ENCODE peak calls at places on chromosomes 3 and 15, in seven cellular contexts. One of them, this sample, is unnamed.

GRCh38 chr15:65862682-65863081 is 6.6 kb upstream of the RAB11A start:
- DNase-seq in stomach: peak
- DNase-seq in body of pancreas: peak
- DNase-seq in suprapubic skin: no peak
- DNase-seq in ovary: no peak
- DNase-seq in right lobe of liver: no peak
- DNase-seq in adrenal gland: peak
- DNase-seq in this sample: peak

GRCh38 chr15:29711531-29711930 is 110.7 kb downstream of the TJP1 start:
- DNase-seq in adrenal gland: no peak
- DNase-seq in stomach: no peak
- DNase-seq in body of pancreas: no peak
- DNase-seq in right lobe of liver: no peak
- DNase-seq in suprapubic skin: no peak
- DNase-seq in ovary: no peak
- DNase-seq in this sample: no peak

GRCh38 chr15:39944711-39945110 is 10.8 kb downstream of the EIF2AK4 start:
- DNase-seq in body of pancreas: no peak
- DNase-seq in stomach: no peak
- DNase-seq in adrenal gland: no peak
- DNase-seq in right lobe of liver: no peak
- DNase-seq in ovary: no peak
- DNase-seq in suprapubic skin: no peak
- DNase-seq in this sample: peak

GRCh38 chr3:88000853-88001252 is 58.0 kb downstream of the CGGBP1 start:
- DNase-seq in body of pancreas: peak
- DNase-seq in right lobe of liver: no peak
- DNase-seq in ovary: no peak
- DNase-seq in suprapubic skin: no peak
- DNase-seq in adrenal gland: no peak
- DNase-seq in stomach: no peak
- DNase-seq in this sample: no peak

GRCh38 chr15:89888214-89888804 is 5.5 kb downstream of the AP3S2 start:
- DNase-seq in right lobe of liver: no peak
- DNase-seq in ovary: no peak
- DNase-seq in suprapubic skin: no peak
- DNase-seq in stomach: no peak
- DNase-seq in body of pancreas: peak
- DNase-seq in adrenal gland: peak
- DNase-seq in this sample: no peak

GRCh38 chr3:169591983-169592644 is 71.4 kb downstream of the MECOM start:
- DNase-seq in suprapubic skin: no peak
- DNase-seq in stomach: no peak
- DNase-seq in body of pancreas: no peak
- DNase-seq in adrenal gland: no peak
- DNase-seq in right lobe of liver: no peak
- DNase-seq in ovary: no peak
- DNase-seq in this sample: peak

GRCh38 chr15:75161106-75161505 is 40.6 kb upstream of the C15orf39 start:
- DNase-seq in suprapubic skin: peak
- DNase-seq in adrenal gland: no peak
- DNase-seq in body of pancreas: no peak
- DNase-seq in stomach: no peak
- DNase-seq in right lobe of liver: no peak
- DNase-seq in ovary: no peak
- DNase-seq in this sample: no peak

GRCh38 chr3:100496711-100497261 is 4.4 kb downstream of the TMEM45A start:
- DNase-seq in stomach: no peak
- DNase-seq in ovary: no peak
- DNase-seq in right lobe of liver: no peak
- DNase-seq in adrenal gland: no peak
- DNase-seq in suprapubic skin: no peak
- DNase-seq in body of pancreas: no peak
- DNase-seq in this sample: peak

GRCh38 chr3:66452247-66453040 is 48.4 kb downstream of the LRIG1 start:
- DNase-seq in ovary: peak
- DNase-seq in right lobe of liver: no peak
- DNase-seq in body of pancreas: no peak
- DNase-seq in adrenal gland: no peak
- DNase-seq in stomach: no peak
- DNase-seq in suprapubic skin: no peak
- DNase-seq in this sample: no peak

GRCh38 chr3:183502782-183503181 is 52.7 kb downstream of the KLHL6 start:
- DNase-seq in suprapubic skin: peak
- DNase-seq in stomach: no peak
- DNase-seq in ovary: no peak
- DNase-seq in right lobe of liver: no peak
- DNase-seq in adrenal gland: no peak
- DNase-seq in body of pancreas: no peak
- DNase-seq in this sample: no peak

GRCh38 chr15:68316061-68316804 is 38.7 kb downstream of the FEM1B start:
- DNase-seq in right lobe of liver: no peak
- DNase-seq in suprapubic skin: peak
- DNase-seq in stomach: peak
- DNase-seq in adrenal gland: peak
- DNase-seq in ovary: peak
- DNase-seq in body of pancreas: no peak
- DNase-seq in this sample: no peak

GRCh38 chr15:63466378-63467192 is 37.8 kb upstream of the USP3 start:
- DNase-seq in right lobe of liver: peak
- DNase-seq in body of pancreas: peak
- DNase-seq in adrenal gland: peak
- DNase-seq in suprapubic skin: no peak
- DNase-seq in stomach: no peak
- DNase-seq in ovary: peak
- DNase-seq in this sample: peak

GRCh38 chr3:13710251-13710650 is 161.3 kb downstream of the FBLN2 start:
- DNase-seq in right lobe of liver: peak
- DNase-seq in suprapubic skin: peak
- DNase-seq in body of pancreas: no peak
- DNase-seq in stomach: peak
- DNase-seq in adrenal gland: peak
- DNase-seq in ovary: peak
- DNase-seq in this sample: no peak

GRCh38 chr3:14780927-14781507 is 37.7 kb upstream of the FGD5 start:
- DNase-seq in right lobe of liver: peak
- DNase-seq in adrenal gland: peak
- DNase-seq in body of pancreas: peak
- DNase-seq in suprapubic skin: peak
- DNase-seq in ovary: peak
- DNase-seq in stomach: peak
- DNase-seq in this sample: peak

GRCh38 chr3:129230311-129231019 is 18.9 kb upstream of the COPG1 start:
- DNase-seq in adrenal gland: peak
- DNase-seq in body of pancreas: no peak
- DNase-seq in right lobe of liver: peak
- DNase-seq in ovary: no peak
- DNase-seq in suprapubic skin: no peak
- DNase-seq in stomach: no peak
- DNase-seq in this sample: peak

GRCh38 chr3:129228891-129229585 is 20.4 kb upstream of the COPG1 start:
- DNase-seq in suprapubic skin: no peak
- DNase-seq in right lobe of liver: peak
- DNase-seq in ovary: no peak
- DNase-seq in body of pancreas: no peak
- DNase-seq in stomach: no peak
- DNase-seq in adrenal gland: no peak
- DNase-seq in this sample: peak

GRCh38 chr3:129226374-129226773 is 23.0 kb upstream of the COPG1 start:
- DNase-seq in body of pancreas: peak
- DNase-seq in adrenal gland: peak
- DNase-seq in stomach: peak
- DNase-seq in ovary: peak
- DNase-seq in suprapubic skin: peak
- DNase-seq in right lobe of liver: peak
- DNase-seq in this sample: peak

DNA sequence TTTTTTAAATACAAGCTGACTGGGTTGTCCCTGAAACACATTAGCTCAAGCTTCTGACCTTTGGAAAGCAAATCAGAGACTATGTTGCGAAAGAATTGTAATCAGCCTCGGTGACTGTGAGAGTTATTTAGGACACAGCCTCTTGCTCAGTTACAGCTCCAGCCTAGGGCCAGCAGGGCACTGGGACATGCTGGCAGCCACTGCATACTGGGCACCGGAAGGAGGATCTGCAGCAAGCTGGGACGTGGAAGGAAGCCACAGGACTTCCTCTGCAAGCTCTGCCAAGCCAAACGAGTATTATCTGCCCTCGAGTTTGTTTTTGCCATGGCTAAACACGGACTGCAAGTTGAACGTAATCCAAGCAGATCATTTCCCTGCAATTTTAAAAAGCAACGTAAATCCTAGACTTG is 24.4 kb upstream of the COPG1 start:
- DNase-seq in adrenal gland: peak
- DNase-seq in ovary: peak
- DNase-seq in suprapubic skin: no peak
- DNase-seq in stomach: peak
- DNase-seq in body of pancreas: peak
- DNase-seq in right lobe of liver: peak
- DNase-seq in this sample: peak
- TF ChIP-seq POLR2A in adrenal gland: no peak
- TF ChIP-seq POLR2A in ovary: no peak
- TF ChIP-seq POLR2A in suprapubic skin: no peak
- TF ChIP-seq POLR2A in stomach: no peak
- TF ChIP-seq POLR2A in body of pancreas: peak
- TF ChIP-seq POLR2A in right lobe of liver: peak
- TF ChIP-seq POLR2A in this sample: peak

DNA sequence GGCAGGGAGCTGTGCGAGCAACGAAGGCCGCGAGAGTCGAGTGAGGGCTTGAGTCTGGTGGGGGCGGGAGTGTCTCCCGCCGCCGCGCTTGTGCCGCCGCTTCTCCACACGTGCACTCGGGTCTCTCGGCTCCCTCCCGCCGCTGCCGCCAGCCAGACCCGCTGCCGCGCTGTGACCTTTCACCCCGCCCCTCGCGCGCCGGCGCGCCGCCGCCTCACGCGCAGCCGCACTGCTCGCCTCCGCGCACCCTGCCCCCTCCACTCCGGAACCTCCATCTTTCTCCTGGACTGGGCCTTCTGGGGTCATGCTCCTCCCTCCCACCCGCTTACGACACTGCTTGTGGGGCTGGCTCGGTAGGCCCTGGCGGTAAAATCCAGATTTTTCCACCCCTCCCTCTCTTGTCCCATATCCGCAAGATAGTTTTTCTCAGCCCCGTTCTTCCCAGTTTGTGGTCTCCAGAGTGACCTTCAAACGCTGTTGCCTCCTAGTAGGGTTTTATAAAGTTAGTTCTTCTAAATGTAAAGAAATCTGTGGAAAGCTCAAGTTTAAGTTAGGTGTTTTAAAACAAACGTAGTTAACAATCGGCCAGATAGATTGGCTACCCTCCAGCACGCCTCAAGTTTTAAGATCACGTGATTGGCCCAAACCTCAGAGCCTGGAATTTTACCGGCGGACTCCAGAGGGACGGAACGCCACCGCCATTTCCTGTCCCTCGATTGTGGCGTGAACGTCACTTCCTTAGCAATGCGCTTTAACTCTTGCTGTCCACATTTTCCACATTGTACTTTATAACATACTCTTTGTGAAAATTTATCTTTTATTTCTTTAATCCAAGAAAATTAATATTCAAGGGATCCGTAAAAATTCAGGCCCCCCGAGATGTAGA is at the start of gene NAA50:
- DNase-seq in ovary: peak
- DNase-seq in right lobe of liver: peak
- DNase-seq in suprapubic skin: peak
- DNase-seq in stomach: peak
- DNase-seq in body of pancreas: peak
- DNase-seq in adrenal gland: peak
- DNase-seq in this sample: peak
- TF ChIP-seq POLR2A in ovary: peak
- TF ChIP-seq POLR2A in right lobe of liver: peak
- TF ChIP-seq POLR2A in suprapubic skin: peak
- TF ChIP-seq POLR2A in stomach: no peak
- TF ChIP-seq POLR2A in body of pancreas: peak
- TF ChIP-seq POLR2A in adrenal gland: peak
- TF ChIP-seq POLR2A in this sample: peak

DNA sequence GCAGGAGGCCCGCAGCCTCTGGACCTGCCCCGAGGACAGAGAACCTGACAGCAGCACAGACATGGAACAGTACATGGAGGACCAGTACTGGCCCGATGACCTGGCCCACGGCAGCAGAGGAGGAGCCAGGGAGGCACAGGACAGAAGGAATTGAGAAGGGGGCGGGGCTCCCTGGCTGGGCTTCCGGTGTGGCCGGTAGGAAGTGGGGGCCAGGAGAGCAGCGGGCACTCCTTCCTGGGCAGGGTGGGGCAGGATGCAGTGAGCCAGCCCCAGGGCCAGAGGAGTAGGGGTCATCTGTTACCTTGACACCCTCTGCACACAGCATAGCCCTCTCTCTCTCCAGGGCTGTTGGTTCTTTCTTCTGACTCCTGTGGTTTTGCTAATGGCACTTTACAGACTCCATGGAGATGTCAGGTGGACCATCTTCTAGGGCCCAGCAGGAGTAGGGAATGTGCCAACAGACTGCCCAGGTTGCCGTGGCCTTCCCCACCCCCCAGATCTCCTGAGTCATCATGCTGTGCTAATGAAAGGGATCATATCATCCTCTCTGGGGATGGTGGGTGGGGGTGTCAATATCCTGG is 8.6 kb upstream of the ISG20 start:
- DNase-seq in suprapubic skin: no peak
- DNase-seq in stomach: peak
- DNase-seq in body of pancreas: peak
- DNase-seq in right lobe of liver: no peak
- DNase-seq in ovary: no peak
- DNase-seq in adrenal gland: no peak
- DNase-seq in this sample: peak
- TF ChIP-seq POLR2A in suprapubic skin: no peak
- TF ChIP-seq POLR2A in stomach: no peak
- TF ChIP-seq POLR2A in body of pancreas: no peak
- TF ChIP-seq POLR2A in right lobe of liver: no peak
- TF ChIP-seq POLR2A in ovary: no peak
- TF ChIP-seq POLR2A in adrenal gland: no peak
- TF ChIP-seq POLR2A in this sample: no peak

GRCh38 chr3:5015056-5015455 is 35.8 kb downstream of the BHLHE40 start:
- DNase-seq in ovary: no peak
- DNase-seq in suprapubic skin: no peak
- DNase-seq in body of pancreas: no peak
- DNase-seq in adrenal gland: no peak
- DNase-seq in stomach: no peak
- DNase-seq in right lobe of liver: no peak
- DNase-seq in this sample: no peak

GRCh38 chr3:5016218-5017161 is 37.3 kb downstream of the BHLHE40 start:
- DNase-seq in right lobe of liver: no peak
- DNase-seq in body of pancreas: peak
- DNase-seq in stomach: peak
- DNase-seq in adrenal gland: peak
- DNase-seq in suprapubic skin: no peak
- DNase-seq in ovary: no peak
- DNase-seq in this sample: peak

GRCh38 chr3:5019411-5020261 is 40.4 kb downstream of the BHLHE40 start:
- DNase-seq in right lobe of liver: no peak
- DNase-seq in suprapubic skin: no peak
- DNase-seq in ovary: no peak
- DNase-seq in adrenal gland: no peak
- DNase-seq in body of pancreas: peak
- DNase-seq in stomach: peak
- DNase-seq in this sample: no peak

GRCh38 chr3:5020262-5020722 is 41.1 kb downstream of the BHLHE40 start:
- DNase-seq in adrenal gland: no peak
- DNase-seq in ovary: no peak
- DNase-seq in suprapubic skin: no peak
- DNase-seq in right lobe of liver: no peak
- DNase-seq in stomach: no peak
- DNase-seq in body of pancreas: no peak
- DNase-seq in this sample: no peak

GRCh38 chr3:5017953-5018531 is 38.8 kb downstream of the BHLHE40 start:
- DNase-seq in suprapubic skin: peak
- DNase-seq in ovary: peak
- DNase-seq in adrenal gland: peak
- DNase-seq in stomach: peak
- DNase-seq in body of pancreas: peak
- DNase-seq in right lobe of liver: no peak
- DNase-seq in this sample: no peak
- TF ChIP-seq POLR2A in suprapubic skin: no peak
- TF ChIP-seq POLR2A in ovary: no peak
- TF ChIP-seq POLR2A in adrenal gland: no peak
- TF ChIP-seq POLR2A in stomach: no peak
- TF ChIP-seq POLR2A in body of pancreas: no peak
- TF ChIP-seq POLR2A in right lobe of liver: no peak
- TF ChIP-seq POLR2A in this sample: no peak

This sample was measured in H54.